ENCODE peak calls at places on chromosomes 7 and 10, in seven cellular contexts. One of them, this sample, is unnamed.

GRCh38 chr7:3198316-3198715 is 102.7 kb upstream of the SDK1 start:
- DNase-seq in neural progenitor cell: no peak
- DNase-seq in ovary: no peak
- DNase-seq in lower lobe of right lung: no peak
- DNase-seq in HCT116: no peak
- DNase-seq in transverse colon: no peak
- DNase-seq in kidney: no peak
- DNase-seq in this sample: no peak

GRCh38 chr7:1156782-1157535 is 3.0 kb downstream of the ZFAND2A start:
- DNase-seq in kidney: peak
- DNase-seq in neural progenitor cell: no peak
- DNase-seq in transverse colon: peak
- DNase-seq in ovary: no peak
- DNase-seq in lower lobe of right lung: no peak
- DNase-seq in HCT116: no peak
- DNase-seq in this sample: no peak

GRCh38 chr10:23081891-23082290 is 13.5 kb upstream of the MSRB2 start:
- DNase-seq in HCT116: peak
- DNase-seq in kidney: no peak
- DNase-seq in neural progenitor cell: no peak
- DNase-seq in ovary: no peak
- DNase-seq in transverse colon: no peak
- DNase-seq in lower lobe of right lung: no peak
- DNase-seq in this sample: no peak

GRCh38 chr7:135748770-135749169 is at the start of gene FAM180A:
- DNase-seq in lower lobe of right lung: no peak
- DNase-seq in ovary: peak
- DNase-seq in neural progenitor cell: no peak
- DNase-seq in HCT116: no peak
- DNase-seq in transverse colon: peak
- DNase-seq in kidney: no peak
- DNase-seq in this sample: no peak

GRCh38 chr10:46297406-46298204 is 10.8 kb downstream of the ANTXRL start:
- DNase-seq in neural progenitor cell: no peak
- DNase-seq in HCT116: no peak
- DNase-seq in lower lobe of right lung: no peak
- DNase-seq in ovary: no peak
- DNase-seq in transverse colon: peak
- DNase-seq in kidney: no peak
- DNase-seq in this sample: no peak

GRCh38 chr7:83985766-83986165 is 208.8 kb downstream of the SEMA3A start:
- DNase-seq in HCT116: no peak
- DNase-seq in lower lobe of right lung: no peak
- DNase-seq in neural progenitor cell: no peak
- DNase-seq in transverse colon: no peak
- DNase-seq in ovary: no peak
- DNase-seq in kidney: no peak
- DNase-seq in this sample: no peak

GRCh38 chr7:102138676-102139075 is 148.0 kb upstream of the SH2B2 start:
- DNase-seq in HCT116: no peak
- DNase-seq in transverse colon: no peak
- DNase-seq in ovary: no peak
- DNase-seq in kidney: no peak
- DNase-seq in lower lobe of right lung: no peak
- DNase-seq in neural progenitor cell: peak
- DNase-seq in this sample: no peak

GRCh38 chr10:7482992-7483391 is 72.2 kb upstream of the SFMBT2 start:
- DNase-seq in HCT116: no peak
- DNase-seq in kidney: no peak
- DNase-seq in ovary: no peak
- DNase-seq in neural progenitor cell: no peak
- DNase-seq in lower lobe of right lung: no peak
- DNase-seq in transverse colon: no peak
- DNase-seq in this sample: no peak

GRCh38 chr10:104589431-104589830 is 51.7 kb upstream of the SORCS3 start:
- DNase-seq in neural progenitor cell: no peak
- DNase-seq in ovary: no peak
- DNase-seq in kidney: no peak
- DNase-seq in lower lobe of right lung: no peak
- DNase-seq in HCT116: no peak
- DNase-seq in transverse colon: no peak
- DNase-seq in this sample: no peak

GRCh38 chr7:79529214-79529895 is 75.9 kb upstream of the MAGI2 start:
- DNase-seq in lower lobe of right lung: no peak
- DNase-seq in neural progenitor cell: no peak
- DNase-seq in transverse colon: no peak
- DNase-seq in ovary: no peak
- DNase-seq in kidney: no peak
- DNase-seq in HCT116: no peak
- DNase-seq in this sample: no peak

GRCh38 chr7:107089627-107090026 is 45.1 kb downstream of the PRKAR2B start:
- DNase-seq in ovary: no peak
- DNase-seq in HCT116: no peak
- DNase-seq in lower lobe of right lung: no peak
- DNase-seq in kidney: no peak
- DNase-seq in transverse colon: no peak
- DNase-seq in neural progenitor cell: no peak
- DNase-seq in this sample: no peak

GRCh38 chr7:107047902-107048782 is 3.6 kb downstream of the PRKAR2B start:
- DNase-seq in ovary: no peak
- DNase-seq in lower lobe of right lung: no peak
- DNase-seq in HCT116: no peak
- DNase-seq in kidney: no peak
- DNase-seq in neural progenitor cell: no peak
- DNase-seq in transverse colon: no peak
- DNase-seq in this sample: no peak

GRCh38 chr7:107505997-107506682 is 36.3 kb downstream of the GPR22 start:
- DNase-seq in lower lobe of right lung: no peak
- DNase-seq in transverse colon: peak
- DNase-seq in ovary: no peak
- DNase-seq in HCT116: no peak
- DNase-seq in kidney: no peak
- DNase-seq in neural progenitor cell: no peak
- DNase-seq in this sample: no peak

GRCh38 chr10:27742195-27742925 is 3.3 kb downstream of the MKX start:
- DNase-seq in neural progenitor cell: peak
- DNase-seq in kidney: peak
- DNase-seq in ovary: peak
- DNase-seq in transverse colon: peak
- DNase-seq in HCT116: peak
- DNase-seq in lower lobe of right lung: peak
- DNase-seq in this sample: no peak

GRCh38 chr7:90592036-90592435 is 4.1 kb upstream of the CDK14 start:
- DNase-seq in ovary: no peak
- DNase-seq in transverse colon: no peak
- DNase-seq in kidney: no peak
- DNase-seq in neural progenitor cell: no peak
- DNase-seq in HCT116: no peak
- DNase-seq in lower lobe of right lung: no peak
- DNase-seq in this sample: no peak

GRCh38 chr7:13262929-13263530 is 575.6 kb downstream of the ARL4A start:
- DNase-seq in ovary: no peak
- DNase-seq in lower lobe of right lung: no peak
- DNase-seq in transverse colon: no peak
- DNase-seq in neural progenitor cell: peak
- DNase-seq in HCT116: peak
- DNase-seq in kidney: no peak
- DNase-seq in this sample: no peak
- TF ChIP-seq CTCF in ovary: peak
- TF ChIP-seq CTCF in lower lobe of right lung: peak
- TF ChIP-seq CTCF in transverse colon: peak
- TF ChIP-seq CTCF in neural progenitor cell: peak
- TF ChIP-seq CTCF in HCT116: peak
- TF ChIP-seq CTCF in kidney: peak
- TF ChIP-seq CTCF in this sample: peak

GRCh38 chr10:62038609-62039190 is 137.2 kb downstream of the ARID5B start:
- DNase-seq in lower lobe of right lung: peak
- DNase-seq in transverse colon: peak
- DNase-seq in ovary: peak
- DNase-seq in kidney: peak
- DNase-seq in HCT116: peak
- DNase-seq in neural progenitor cell: peak
- DNase-seq in this sample: no peak
- H3K4me3 ChIP-seq in lower lobe of right lung: peak
- H3K4me3 ChIP-seq in transverse colon: no peak
- H3K4me3 ChIP-seq in ovary: no peak
- H3K4me3 ChIP-seq in kidney: peak
- H3K4me3 ChIP-seq in HCT116: no peak
- H3K4me3 ChIP-seq in neural progenitor cell: no peak
- H3K4me3 ChIP-seq in this sample: no peak

GRCh38 chr10:117741524-117741923 is 199.0 kb downstream of the EMX2 start:
- DNase-seq in kidney: no peak
- DNase-seq in neural progenitor cell: no peak
- DNase-seq in transverse colon: no peak
- DNase-seq in ovary: no peak
- DNase-seq in HCT116: no peak
- DNase-seq in lower lobe of right lung: no peak
- DNase-seq in this sample: no peak
- TF ChIP-seq CTCF in kidney: peak
- TF ChIP-seq CTCF in neural progenitor cell: peak
- TF ChIP-seq CTCF in transverse colon: no peak
- TF ChIP-seq CTCF in ovary: no peak
- TF ChIP-seq CTCF in HCT116: peak
- TF ChIP-seq CTCF in lower lobe of right lung: no peak
- TF ChIP-seq CTCF in this sample: peak

DNA sequence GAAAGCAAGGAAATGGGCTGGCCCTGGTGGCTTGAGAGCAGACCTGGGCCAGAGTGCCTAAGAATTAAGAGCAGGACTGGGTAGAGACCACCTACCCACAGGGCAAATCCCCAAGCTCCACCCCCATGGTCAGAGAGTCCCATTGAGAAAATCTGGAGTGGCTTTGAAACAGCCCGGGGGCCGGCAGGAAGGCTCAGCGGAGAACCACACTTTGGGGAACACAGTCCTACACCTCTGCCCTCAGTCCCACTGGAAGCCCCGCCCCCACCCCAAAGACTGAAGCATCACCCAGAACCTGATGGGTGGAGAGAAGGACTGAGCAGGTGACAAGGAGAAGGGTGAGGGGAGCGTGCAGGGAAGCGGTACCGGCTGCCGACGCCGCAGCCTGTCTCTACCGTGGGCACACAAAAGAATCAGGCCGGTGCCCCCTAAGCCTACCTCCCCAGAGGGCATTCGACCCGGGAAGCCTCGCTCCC is 3.6 kb downstream of the SMARCD3 start:
- DNase-seq in lower lobe of right lung: peak
- DNase-seq in ovary: no peak
- DNase-seq in neural progenitor cell: peak
- DNase-seq in HCT116: no peak
- DNase-seq in kidney: peak
- DNase-seq in transverse colon: no peak
- DNase-seq in this sample: no peak
- H3K4me3 ChIP-seq in lower lobe of right lung: peak
- H3K4me3 ChIP-seq in ovary: peak
- H3K4me3 ChIP-seq in neural progenitor cell: peak
- H3K4me3 ChIP-seq in HCT116: no peak
- H3K4me3 ChIP-seq in kidney: peak
- H3K4me3 ChIP-seq in transverse colon: peak
- H3K4me3 ChIP-seq in this sample: peak

DNA sequence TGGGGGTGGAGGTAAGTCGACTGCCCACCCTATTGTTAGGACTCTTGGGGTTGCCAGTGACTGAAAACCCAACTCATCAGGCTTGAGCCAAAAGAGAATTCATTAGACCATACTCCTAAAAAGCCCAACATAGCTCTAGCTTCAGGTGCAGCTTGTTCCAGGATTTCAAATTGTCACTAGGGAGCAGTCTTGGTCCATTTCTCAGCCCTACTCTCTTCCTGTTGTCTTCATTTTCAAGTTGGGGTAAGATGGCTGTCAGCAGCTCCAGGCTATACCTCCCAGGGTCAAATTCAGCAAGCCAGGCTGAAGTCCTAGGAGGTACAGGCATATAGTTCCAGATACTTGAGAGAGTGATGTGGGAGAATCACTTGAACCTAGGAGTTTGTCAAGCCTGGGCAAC is 14.9 kb upstream of the COL13A1 start:
- DNase-seq in transverse colon: no peak
- DNase-seq in HCT116: no peak
- DNase-seq in ovary: no peak
- DNase-seq in neural progenitor cell: peak
- DNase-seq in lower lobe of right lung: no peak
- DNase-seq in kidney: no peak
- DNase-seq in this sample: no peak
- TF ChIP-seq CTCF in transverse colon: peak
- TF ChIP-seq CTCF in HCT116: peak
- TF ChIP-seq CTCF in ovary: no peak
- TF ChIP-seq CTCF in neural progenitor cell: peak
- TF ChIP-seq CTCF in lower lobe of right lung: no peak
- TF ChIP-seq CTCF in kidney: no peak
- TF ChIP-seq CTCF in this sample: peak

DNA sequence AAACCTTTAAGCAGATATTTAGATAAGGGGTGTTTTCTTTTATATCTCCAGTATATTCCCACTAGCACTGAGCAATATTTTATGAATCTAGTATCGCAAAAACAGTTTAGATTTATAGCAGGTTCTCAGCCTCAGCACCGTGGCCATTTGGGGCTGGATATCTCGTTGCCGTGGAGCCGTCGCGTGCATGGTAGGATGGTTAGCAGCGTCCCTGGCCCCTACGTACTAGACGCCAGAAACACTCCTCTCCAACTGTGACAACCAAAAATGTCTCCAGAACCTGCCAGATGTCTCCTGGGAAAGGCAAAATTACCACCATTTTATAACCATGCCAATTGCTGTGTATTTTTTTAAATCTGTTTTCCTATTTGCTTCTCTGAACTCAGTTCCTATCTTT is 172.9 kb downstream of the CACNB2 start:
- DNase-seq in kidney: no peak
- DNase-seq in lower lobe of right lung: no peak
- DNase-seq in neural progenitor cell: no peak
- DNase-seq in HCT116: no peak
- DNase-seq in ovary: no peak
- DNase-seq in transverse colon: no peak
- DNase-seq in this sample: no peak
- H3K4me3 ChIP-seq in kidney: peak
- H3K4me3 ChIP-seq in lower lobe of right lung: no peak
- H3K4me3 ChIP-seq in neural progenitor cell: no peak
- H3K4me3 ChIP-seq in HCT116: no peak
- H3K4me3 ChIP-seq in ovary: no peak
- H3K4me3 ChIP-seq in transverse colon: no peak
- H3K4me3 ChIP-seq in this sample: no peak

GRCh38 chr7:78434281-78434680 is 635.7 kb downstream of the PHTF2 start:
- DNase-seq in transverse colon: no peak
- DNase-seq in ovary: no peak
- DNase-seq in HCT116: no peak
- DNase-seq in lower lobe of right lung: no peak
- DNase-seq in neural progenitor cell: peak
- DNase-seq in kidney: no peak
- DNase-seq in this sample: no peak
- TF ChIP-seq CTCF in transverse colon: no peak
- TF ChIP-seq CTCF in ovary: no peak
- TF ChIP-seq CTCF in HCT116: peak
- TF ChIP-seq CTCF in lower lobe of right lung: no peak
- TF ChIP-seq CTCF in neural progenitor cell: peak
- TF ChIP-seq CTCF in kidney: no peak
- TF ChIP-seq CTCF in this sample: peak